ENCODE peak calls at places on chromosomes 13 and 19, in five cellular contexts. X is fibroblast of mammary gland, D is RCC 7860, P is amniotic stem cell, O is HFFc6. C is an unnamed sample.
A peak's percentile ranks its signal among the peaks of the same experiment; 100 is the strongest.

GRCh38 chr19:35266904-35267817 is 1.6 kb upstream of the USF2 start:
- DNase-seq in X (peak; percentile 7), O (no peak), D (no peak), P (peak; percentile 26), C (peak; percentile 44)

GRCh38 chr13:44136693-44137268 is 236.8 kb upstream of the SERP2 start:
- DNase-seq in D (peak; percentile 65), X (no peak), P (no peak), O (no peak), C (no peak)

GRCh38 chr19:2048104-2048958 is 2.7 kb downstream of the MKNK2 start:
- DNase-seq in X (no peak), P (no peak), D (no peak), O (no peak), C (no peak)

GRCh38 chr19:39264306-39265290 is 3.6 kb upstream of the IFNL2 start:
- DNase-seq in O (no peak), X (no peak), D (no peak), P (no peak), C (no peak)

GRCh38 chr19:49549045-49549444 is 21.2 kb downstream of the RCN3 start:
- DNase-seq in P (no peak), X (no peak), D (no peak), O (no peak), C (no peak)

GRCh38 chr13:114279770-114280169 is 1.6 kb upstream of the UPF3A start:
- DNase-seq in O (no peak), P (no peak), D (no peak), X (no peak), C (no peak)

GRCh38 chr19:29405728-29405995 is 120.1 kb upstream of the VSTM2B start:
- DNase-seq in X (no peak), P (no peak), O (no peak), D (no peak), C (no peak)

GRCh38 chr19:1747285-1748114 is 5.8 kb upstream of the ONECUT3 start:
- DNase-seq in P (no peak), O (peak; percentile 98), X (peak; percentile 77), D (peak; percentile 100), C (peak; percentile 84)

GRCh38 chr13:113528798-113529180 is 38.3 kb upstream of the DCUN1D2 start:
- DNase-seq in P (no peak), X (no peak), D (no peak), O (no peak), C (no peak)

GRCh38 chr19:46944918-46945628 is 74.6 kb upstream of the NPAS1 start:
- DNase-seq in O (peak; percentile 55), P (no peak), D (no peak), X (peak; percentile 86), C (peak; percentile 81)

GRCh38 chr19:6229951-6230712 is 49.6 kb downstream of the MLLT1 start:
- DNase-seq in X (no peak), O (no peak), P (no peak), D (no peak), C (no peak)

GRCh38 chr13:31725841-31726240 is 13.5 kb upstream of the RXFP2 start:
- DNase-seq in X (no peak), D (no peak), P (no peak), O (no peak), C (no peak)

GRCh38 chr13:24670927-24671326 is 9.3 kb upstream of the ATP12A start:
- DNase-seq in X (no peak), P (no peak), D (no peak), O (peak; percentile 39), C (peak; percentile 52)

GRCh38 chr19:33654840-33655508 is 33.2 kb downstream of the CHST8 start:
- DNase-seq in D (no peak), X (no peak), P (no peak), O (no peak), C (no peak)